ENCODE peak calls at places on chromosomes 5 and 9, in nine cellular contexts. T is left ventricle myocardium inferior; B is RWPE2; K is fibroblast of mammary gland; W is adipocyte; Z is AG09309; X is CD8-positive, alpha-beta T cell; O is cardiac fibroblast; S is tibial artery. H is an unnamed sample.
A peak's percentile ranks its signal among the peaks of the same experiment; 100 is the strongest.

GRCh38 chr5:23528677-23529076 is 21.3 kb downstream of the PRDM9 start:
- DNase-seq in T (no peak), B (no peak), K (no peak), W (no peak), Z (no peak), X (no peak), O (no peak), S (no peak), H (no peak)

GRCh38 chr5:133839090-133839489 is 129.3 kb downstream of the C5orf15 start:
- DNase-seq in T (no peak), B (no peak), K (no peak), W (no peak), Z (no peak), X (no peak), O (no peak), S (peak; percentile 1), H (no peak)

GRCh38 chr9:115466784-115467183 is 348.8 kb upstream of the TNC start:
- DNase-seq in T (peak; percentile 24), B (no peak), K (no peak), W (no peak), Z (no peak), X (no peak), O (no peak), S (no peak), H (no peak)

GRCh38 chr5:133952729-133953567 is 15.5 kb downstream of the C5orf15 start:
- DNase-seq in T (peak; percentile 27), B (no peak), K (peak; percentile 98), W (peak; percentile 89), Z (peak; percentile 93), X (no peak), O (peak; percentile 98), S (peak; percentile 93), H (no peak)

GRCh38 chr9:23825143-23825531 is 903 bp downstream of the ELAVL2 start:
- DNase-seq in T (no peak), B (no peak), K (no peak), W (no peak), Z (no peak), X (no peak), O (no peak), S (no peak), H (no peak)

GRCh38 chr9:94153905-94154304 is 69.6 kb downstream of the PTPDC1 start:
- DNase-seq in T (no peak), B (no peak), K (no peak), W (no peak), Z (no peak), X (no peak), O (no peak), S (no peak), H (no peak)

GRCh38 chr5:113271015-113271414 is 163.8 kb downstream of the TSSK1B start:
- DNase-seq in T (no peak), B (no peak), K (no peak), W (peak; percentile 49), Z (no peak), X (no peak), O (peak; percentile 86), S (no peak), H (no peak)

GRCh38 chr9:114746591-114746990 is 59.2 kb downstream of the TNFSF15 start:
- DNase-seq in T (no peak), B (no peak), K (peak; percentile 50), W (peak; percentile 87), Z (peak; percentile 67), X (no peak), O (no peak), S (no peak), H (no peak)

GRCh38 chr5:40716000-40716399 is 36.3 kb downstream of the PTGER4 start:
- DNase-seq in T (no peak), B (no peak), K (peak; percentile 16), W (no peak), Z (no peak), X (no peak), O (peak; percentile 40), S (no peak), H (no peak)

GRCh38 chr5:89282832-89283510 is 400.0 kb upstream of the MEF2C start:
- DNase-seq in T (no peak), B (no peak), K (peak; percentile 85), W (peak; percentile 37), Z (peak; percentile 24), X (no peak), O (peak; percentile 80), S (no peak), H (no peak)

GRCh38 chr9:111731916-111732315 is 62.8 kb downstream of the SHOC1 start:
- DNase-seq in T (no peak), B (no peak), K (peak; percentile 59), W (no peak), Z (no peak), X (no peak), O (peak; percentile 65), S (no peak), H (no peak)

GRCh38 chr9:7209051-7209450 is 451.3 kb downstream of the KDM4C start:
- DNase-seq in T (no peak), B (no peak), K (no peak), W (no peak), Z (no peak), X (no peak), O (no peak), S (no peak), H (no peak)
- H3K4me3 ChIP-seq in T (no peak overlapping the region), B (no peak overlapping the region), K (no peak overlapping the region), W (no peak overlapping the region), Z (peak overlapping the region; percentile 6), X (no peak overlapping the region), O (no peak overlapping the region), S (peak overlapping the region; percentile 24), H (no peak overlapping the region)

GRCh38 chr5:159916841-159917761 is 819 bp downstream of the ADRA1B start:
- DNase-seq in T (no peak), B (no peak), K (no peak), W (no peak), Z (no peak), X (no peak), O (no peak), S (no peak), H (no peak)

GRCh38 chr5:159913048-159913447 is 3.2 kb upstream of the ADRA1B start:
- DNase-seq in T (no peak), B (no peak), K (peak; percentile 94), W (peak; percentile 93), Z (peak; percentile 56), X (no peak), O (peak; percentile 97), S (no peak), H (no peak)

GRCh38 chr5:159917919-159918487 is 1.7 kb downstream of the ADRA1B start:
- DNase-seq in T (no peak), B (no peak), K (no peak), W (no peak), Z (no peak), X (no peak), O (no peak), S (no peak), H (no peak)

GRCh38 chr5:159913481-159913880 is 2.8 kb upstream of the ADRA1B start:
- DNase-seq in T (no peak), B (no peak), K (peak; percentile 42), W (peak; percentile 49), Z (no peak), X (no peak), O (peak; percentile 58), S (no peak), H (no peak)

DNA sequence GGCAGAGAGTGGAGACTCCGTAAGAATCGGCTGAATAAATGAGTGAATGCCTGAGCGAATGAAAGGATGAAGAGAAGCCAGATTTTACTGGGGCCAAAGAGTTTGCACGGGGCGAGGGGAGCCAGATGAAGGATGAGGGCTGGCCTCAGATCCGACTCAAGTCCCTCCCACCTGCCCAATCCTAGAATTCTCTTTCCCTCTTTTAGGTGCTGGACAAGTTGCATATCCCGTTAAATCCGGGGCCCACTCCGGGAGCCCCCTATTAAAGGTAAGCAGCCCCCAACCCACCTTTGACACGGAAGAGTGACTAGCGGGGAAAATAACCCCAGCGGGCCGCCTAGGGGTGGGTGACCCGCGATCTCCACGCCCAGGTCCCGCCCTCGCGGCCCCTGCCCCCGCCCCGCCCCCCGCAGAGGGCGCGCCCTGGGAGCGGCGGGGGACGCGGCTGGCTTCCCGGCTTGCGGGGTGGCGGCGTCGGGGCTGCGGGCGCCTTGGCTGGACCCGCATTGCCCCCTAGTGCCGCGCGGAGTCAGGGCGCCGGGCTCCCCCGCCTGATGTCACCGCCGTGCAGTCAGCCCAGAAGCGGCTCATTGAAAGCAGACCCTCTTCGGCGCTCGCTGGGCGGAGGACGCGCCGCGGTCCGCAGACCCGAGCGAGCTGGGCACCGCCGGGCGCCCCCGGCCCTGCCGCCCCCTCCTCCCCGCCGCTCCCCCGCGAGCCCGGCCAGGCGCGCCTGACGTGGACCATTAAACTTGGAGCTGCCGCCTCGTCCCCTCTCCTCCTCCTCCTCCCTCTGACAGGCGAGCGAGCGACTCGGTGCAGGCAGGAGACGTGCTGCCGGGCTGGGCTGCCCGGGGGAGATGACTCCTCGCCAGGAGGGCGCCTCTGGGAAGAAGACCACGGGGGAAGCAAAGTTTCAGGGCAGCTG is at the start of gene ADRA1B:
- DNase-seq in T (peak; percentile 79), B (no peak), K (peak; percentile 50), W (peak; percentile 90), Z (no peak), X (peak; percentile 33), O (peak; percentile 62), S (peak; percentile 89), H (peak; percentile 87)
- H3K4me3 ChIP-seq in T (peak within 1 kb of the TSS; percentile 70), B (peak within 1 kb of the TSS; percentile 17), K (peak within 1 kb of the TSS; percentile 47), W (peak within 1 kb of the TSS; percentile 77), Z (peak within 1 kb of the TSS; percentile 41), X (no peak within 1 kb of the TSS), O (peak within 1 kb of the TSS; percentile 55), S (peak within 1 kb of the TSS; percentile 74), H (peak within 1 kb of the TSS; percentile 37)

GRCh38 chr9:893115-893514 is 51.6 kb downstream of the DMRT1 start:
- DNase-seq in T (no peak), B (no peak), K (no peak), W (no peak), Z (no peak), X (no peak), O (no peak), S (no peak), H (no peak)

GRCh38 chr9:892123-892522 is 50.6 kb downstream of the DMRT1 start:
- DNase-seq in T (no peak), B (no peak), K (no peak), W (no peak), Z (no peak), X (no peak), O (no peak), S (no peak), H (no peak)

GRCh38 chr9:899440-900184 is 58.1 kb downstream of the DMRT1 start:
- DNase-seq in T (no peak), B (no peak), K (no peak), W (peak; percentile 4), Z (no peak), X (no peak), O (no peak), S (no peak), H (no peak)

GRCh38 chr9:893843-894420 is 52.4 kb downstream of the DMRT1 start:
- DNase-seq in T (no peak), B (no peak), K (peak; percentile 71), W (peak; percentile 63), Z (peak; percentile 16), X (peak; percentile 25), O (peak; percentile 58), S (no peak), H (no peak)
- H3K4me3 ChIP-seq in T (no peak overlapping the region), B (no peak overlapping the region), K (no peak overlapping the region), W (no peak overlapping the region), Z (no peak overlapping the region), X (no peak overlapping the region), O (no peak overlapping the region), S (no peak overlapping the region), H (no peak overlapping the region)

DNA sequence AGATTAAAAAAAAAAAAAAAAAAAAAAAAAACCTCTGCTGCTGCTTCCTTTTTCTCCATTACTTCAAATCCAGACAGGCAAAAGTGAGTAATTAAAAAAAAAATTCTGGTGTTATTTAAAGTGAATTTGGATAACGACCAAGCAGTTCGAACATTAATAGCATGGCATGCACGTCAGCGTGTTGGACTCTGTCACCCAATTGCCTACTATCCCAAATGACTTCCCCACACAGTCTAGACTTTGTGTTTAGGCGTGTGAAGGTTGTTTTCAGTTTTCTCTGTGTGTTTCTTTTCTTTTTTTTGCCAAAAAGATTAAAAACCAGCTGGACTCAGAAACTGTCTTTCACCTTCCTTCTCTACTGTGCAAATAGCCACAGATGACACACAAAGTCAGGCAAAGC is 321.4 kb downstream of the MSX2 start:
- DNase-seq in T (no peak), B (no peak), K (no peak), W (no peak), Z (no peak), X (no peak), O (no peak), S (no peak), H (no peak)
- H3K4me3 ChIP-seq in T (no peak overlapping the region), B (no peak overlapping the region), K (no peak overlapping the region), W (no peak overlapping the region), Z (no peak overlapping the region), X (no peak overlapping the region), O (no peak overlapping the region), S (no peak overlapping the region), H (no peak overlapping the region)